ENCODE peak calls at places on chromosomes 6 and 20, in six cellular contexts. One of them, this sample, is unnamed.

GRCh38 chr6:36133912-36134311 is 3.6 kb downstream of the MAPK13 start:
- DNase-seq in GM12891: no peak
- DNase-seq in neuronal stem cell: no peak
- DNase-seq in germinal center: no peak
- DNase-seq in choroid plexus epithelial cell: no peak
- DNase-seq in NCI-H774: no peak
- DNase-seq in this sample: no peak

GRCh38 chr6:133551847-133552331 is 310.7 kb downstream of the EYA4 start:
- DNase-seq in GM12891: no peak
- DNase-seq in neuronal stem cell: no peak
- DNase-seq in germinal center: no peak
- DNase-seq in choroid plexus epithelial cell: peak
- DNase-seq in NCI-H774: no peak
- DNase-seq in this sample: no peak

GRCh38 chr20:4018015-4018748 is 2.8 kb upstream of the RNF24 start:
- DNase-seq in GM12891: no peak
- DNase-seq in neuronal stem cell: no peak
- DNase-seq in germinal center: no peak
- DNase-seq in choroid plexus epithelial cell: no peak
- DNase-seq in NCI-H774: no peak
- DNase-seq in this sample: no peak

GRCh38 chr6:56250266-56250665 is 2.9 kb upstream of the COL21A1 start:
- DNase-seq in GM12891: no peak
- DNase-seq in neuronal stem cell: no peak
- DNase-seq in germinal center: no peak
- DNase-seq in choroid plexus epithelial cell: no peak
- DNase-seq in NCI-H774: no peak
- DNase-seq in this sample: no peak

GRCh38 chr6:43943781-43944250 is 173.8 kb downstream of the VEGFA start:
- DNase-seq in GM12891: no peak
- DNase-seq in neuronal stem cell: no peak
- DNase-seq in germinal center: no peak
- DNase-seq in choroid plexus epithelial cell: no peak
- DNase-seq in NCI-H774: no peak
- DNase-seq in this sample: no peak

GRCh38 chr6:135514706-135515105 is 17.2 kb upstream of the AHI1 start:
- DNase-seq in GM12891: no peak
- DNase-seq in neuronal stem cell: no peak
- DNase-seq in germinal center: no peak
- DNase-seq in choroid plexus epithelial cell: no peak
- DNase-seq in NCI-H774: no peak
- DNase-seq in this sample: no peak

GRCh38 chr6:132261354-132261753 is 139.9 kb downstream of the MOXD1 start:
- DNase-seq in GM12891: no peak
- DNase-seq in neuronal stem cell: no peak
- DNase-seq in germinal center: no peak
- DNase-seq in choroid plexus epithelial cell: no peak
- DNase-seq in NCI-H774: no peak
- DNase-seq in this sample: no peak

GRCh38 chr6:36302227-36302976 is 32.5 kb downstream of the PNPLA1 start:
- DNase-seq in GM12891: peak
- DNase-seq in neuronal stem cell: peak
- DNase-seq in germinal center: peak
- DNase-seq in choroid plexus epithelial cell: peak
- DNase-seq in NCI-H774: peak
- DNase-seq in this sample: peak

GRCh38 chr6:63307581-63308246 is 12.1 kb downstream of the LGSN start:
- DNase-seq in GM12891: peak
- DNase-seq in neuronal stem cell: no peak
- DNase-seq in germinal center: peak
- DNase-seq in choroid plexus epithelial cell: peak
- DNase-seq in NCI-H774: no peak
- DNase-seq in this sample: peak

GRCh38 chr20:43941476-43942212 is 27.0 kb downstream of the TOX2 start:
- DNase-seq in GM12891: no peak
- DNase-seq in neuronal stem cell: no peak
- DNase-seq in germinal center: peak
- DNase-seq in choroid plexus epithelial cell: peak
- DNase-seq in NCI-H774: no peak
- DNase-seq in this sample: no peak

GRCh38 chr6:21189721-21190120 is 403.8 kb upstream of the SOX4 start:
- DNase-seq in GM12891: no peak
- DNase-seq in neuronal stem cell: no peak
- DNase-seq in germinal center: no peak
- DNase-seq in choroid plexus epithelial cell: no peak
- DNase-seq in NCI-H774: no peak
- DNase-seq in this sample: no peak

GRCh38 chr6:107716688-107717089 is 107.4 kb downstream of the SCML4 start:
- DNase-seq in GM12891: peak
- DNase-seq in neuronal stem cell: no peak
- DNase-seq in germinal center: peak
- DNase-seq in choroid plexus epithelial cell: peak
- DNase-seq in NCI-H774: no peak
- DNase-seq in this sample: no peak

GRCh38 chr20:43243672-43244269 is 54.1 kb upstream of the PTPRT start:
- DNase-seq in GM12891: no peak
- DNase-seq in neuronal stem cell: no peak
- DNase-seq in germinal center: no peak
- DNase-seq in choroid plexus epithelial cell: no peak
- DNase-seq in NCI-H774: peak
- DNase-seq in this sample: no peak

GRCh38 chr6:4487538-4487937 is 288.7 kb upstream of the CDYL start:
- DNase-seq in GM12891: no peak
- DNase-seq in neuronal stem cell: no peak
- DNase-seq in germinal center: no peak
- DNase-seq in choroid plexus epithelial cell: no peak
- DNase-seq in NCI-H774: no peak
- DNase-seq in this sample: no peak

GRCh38 chr6:139519571-139520031 is 145.2 kb upstream of the CITED2 start:
- DNase-seq in GM12891: no peak
- DNase-seq in neuronal stem cell: no peak
- DNase-seq in germinal center: no peak
- DNase-seq in choroid plexus epithelial cell: no peak
- DNase-seq in NCI-H774: no peak
- DNase-seq in this sample: no peak

GRCh38 chr20:4067600-4068261 is 52.4 kb upstream of the RNF24 start:
- DNase-seq in GM12891: no peak
- DNase-seq in neuronal stem cell: no peak
- DNase-seq in germinal center: no peak
- DNase-seq in choroid plexus epithelial cell: peak
- DNase-seq in NCI-H774: no peak
- DNase-seq in this sample: no peak

GRCh38 chr20:1997483-1998192 is 3.8 kb upstream of the PDYN start:
- DNase-seq in GM12891: no peak
- DNase-seq in neuronal stem cell: no peak
- DNase-seq in germinal center: no peak
- DNase-seq in choroid plexus epithelial cell: no peak
- DNase-seq in NCI-H774: no peak
- DNase-seq in this sample: no peak

GRCh38 chr20:63096681-63097335 is 90.0 kb upstream of the BHLHE23 start:
- DNase-seq in GM12891: no peak
- DNase-seq in neuronal stem cell: no peak
- DNase-seq in germinal center: no peak
- DNase-seq in choroid plexus epithelial cell: no peak
- DNase-seq in NCI-H774: no peak
- DNase-seq in this sample: no peak

GRCh38 chr6:29763491-29764289 is 40.5 kb downstream of the HLA-F start:
- DNase-seq in GM12891: no peak
- DNase-seq in neuronal stem cell: no peak
- DNase-seq in germinal center: no peak
- DNase-seq in choroid plexus epithelial cell: peak
- DNase-seq in NCI-H774: no peak
- DNase-seq in this sample: no peak

GRCh38 chr6:18263561-18264337 is 581 bp downstream of the DEK start:
- DNase-seq in GM12891: peak
- DNase-seq in neuronal stem cell: no peak
- DNase-seq in germinal center: peak
- DNase-seq in choroid plexus epithelial cell: peak
- DNase-seq in NCI-H774: peak
- DNase-seq in this sample: peak

GRCh38 chr20:50628326-50628725 is 63.0 kb downstream of the RIPOR3 start:
- DNase-seq in GM12891: no peak
- DNase-seq in neuronal stem cell: no peak
- DNase-seq in germinal center: no peak
- DNase-seq in choroid plexus epithelial cell: no peak
- DNase-seq in NCI-H774: no peak
- DNase-seq in this sample: no peak

GRCh38 chr6:68726307-68726706 is 91.2 kb downstream of the ADGRB3 start:
- DNase-seq in GM12891: no peak
- DNase-seq in neuronal stem cell: no peak
- DNase-seq in germinal center: no peak
- DNase-seq in choroid plexus epithelial cell: no peak
- DNase-seq in NCI-H774: no peak
- DNase-seq in this sample: no peak

GRCh38 chr6:25446815-25447569 is 167.8 kb downstream of the CARMIL1 start:
- DNase-seq in GM12891: no peak
- DNase-seq in neuronal stem cell: no peak
- DNase-seq in germinal center: no peak
- DNase-seq in choroid plexus epithelial cell: no peak
- DNase-seq in NCI-H774: no peak
- DNase-seq in this sample: no peak

GRCh38 chr6:96116674-96117073 is 100.9 kb downstream of the FUT9 start:
- DNase-seq in GM12891: no peak
- DNase-seq in neuronal stem cell: peak
- DNase-seq in germinal center: no peak
- DNase-seq in choroid plexus epithelial cell: no peak
- DNase-seq in NCI-H774: no peak
- DNase-seq in this sample: peak

This sample was measured in endothelial cell.